ENCODE peak calls at places on chromosomes 1 and 21, in five cellular contexts. One of them, this sample, is unnamed.

GRCh38 chr1:61638296-61638695 is 86.6 kb downstream of the TM2D1 start:
- DNase-seq in H1: no peak
- DNase-seq in HCT116: no peak
- DNase-seq in GM12878: no peak
- DNase-seq in HepG2: no peak
- DNase-seq in this sample: no peak

GRCh38 chr21:28795251-28795650 is 197.4 kb downstream of the LTN1 start:
- DNase-seq in H1: no peak
- DNase-seq in HCT116: no peak
- DNase-seq in GM12878: no peak
- DNase-seq in HepG2: no peak
- DNase-seq in this sample: no peak

GRCh38 chr1:10431065-10431730 is 965 bp downstream of the CENPS start:
- DNase-seq in H1: no peak
- DNase-seq in HCT116: no peak
- DNase-seq in GM12878: no peak
- DNase-seq in HepG2: no peak
- DNase-seq in this sample: peak

GRCh38 chr21:45333583-45334121 is 46.0 kb upstream of the POFUT2 start:
- DNase-seq in H1: no peak
- DNase-seq in HCT116: no peak
- DNase-seq in GM12878: no peak
- DNase-seq in HepG2: no peak
- DNase-seq in this sample: no peak

GRCh38 chr1:15178571-15179484 is 25.3 kb downstream of the TMEM51 start:
- DNase-seq in H1: no peak
- DNase-seq in HCT116: peak
- DNase-seq in GM12878: no peak
- DNase-seq in HepG2: no peak
- DNase-seq in this sample: no peak

GRCh38 chr1:39727932-39728317 is 10.8 kb upstream of the PPIE start:
- DNase-seq in H1: no peak
- DNase-seq in HCT116: no peak
- DNase-seq in GM12878: no peak
- DNase-seq in HepG2: no peak
- DNase-seq in this sample: no peak

GRCh38 chr1:52925571-52926005 is 1.5 kb upstream of the SCP2 start:
- DNase-seq in H1: no peak
- DNase-seq in HCT116: no peak
- DNase-seq in GM12878: no peak
- DNase-seq in HepG2: peak
- DNase-seq in this sample: no peak

GRCh38 chr1:59029366-59029765 is 245.5 kb upstream of the JUN start:
- DNase-seq in H1: no peak
- DNase-seq in HCT116: no peak
- DNase-seq in GM12878: no peak
- DNase-seq in HepG2: no peak
- DNase-seq in this sample: no peak

GRCh38 chr1:17199267-17200044 is 5.5 kb upstream of the PADI1 start:
- DNase-seq in H1: no peak
- DNase-seq in HCT116: no peak
- DNase-seq in GM12878: no peak
- DNase-seq in HepG2: no peak
- DNase-seq in this sample: no peak

DNA sequence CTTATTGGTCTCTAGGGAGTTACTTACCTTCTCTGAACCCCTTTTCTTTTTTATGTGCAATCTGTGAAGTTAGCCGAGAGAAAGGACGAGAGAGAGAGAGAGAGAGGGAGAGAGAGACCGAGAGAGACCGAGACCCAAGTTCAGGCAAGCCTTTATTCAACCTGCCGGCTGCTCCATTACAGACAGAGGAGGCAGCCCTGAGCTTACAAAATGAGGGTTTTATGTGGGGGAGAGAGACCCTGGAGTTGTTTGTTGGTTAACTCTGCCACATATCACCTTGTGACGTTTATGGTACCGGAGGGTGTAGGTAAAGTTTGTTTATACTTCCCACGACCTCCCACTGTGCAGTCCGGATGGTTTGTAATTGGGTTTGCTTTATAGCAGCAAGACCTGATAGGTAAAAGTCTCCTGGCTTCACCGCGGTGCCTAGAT is 1.5 kb upstream of the MCOLN3 start:
- DNase-seq in H1: peak
- DNase-seq in HCT116: no peak
- DNase-seq in GM12878: no peak
- DNase-seq in HepG2: no peak
- DNase-seq in this sample: no peak
- TF ChIP-seq SIN3A in H1: no peak
- TF ChIP-seq SIN3A in HCT116: no peak
- TF ChIP-seq SIN3A in GM12878: no peak
- TF ChIP-seq SIN3A in HepG2: no peak
- TF ChIP-seq SIN3A in this sample: no peak

DNA sequence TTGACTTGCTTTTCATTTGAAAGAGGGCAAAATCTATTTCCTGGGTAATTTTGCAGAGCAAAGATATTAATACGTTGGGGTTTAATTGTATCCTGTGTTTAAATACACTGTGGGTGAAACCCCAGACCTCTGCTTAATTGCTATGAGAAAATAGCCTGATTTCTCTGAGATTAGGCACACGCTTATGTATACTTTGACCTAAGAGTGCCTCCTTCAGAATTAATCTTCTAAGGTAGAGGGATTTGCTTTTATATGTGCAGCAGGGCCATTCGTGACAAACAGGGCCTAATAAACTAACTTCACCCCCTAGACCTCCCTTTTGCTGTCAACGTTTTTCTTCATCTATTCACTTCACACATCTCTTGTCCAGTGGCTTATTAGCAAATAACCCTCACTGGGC is 216.9 kb upstream of the ADGRL2 start:
- DNase-seq in H1: no peak
- DNase-seq in HCT116: no peak
- DNase-seq in GM12878: no peak
- DNase-seq in HepG2: no peak
- DNase-seq in this sample: no peak
- TF ChIP-seq ATF3 in H1: no peak
- TF ChIP-seq ATF3 in HCT116: no peak
- TF ChIP-seq ATF3 in GM12878: no peak
- TF ChIP-seq ATF3 in HepG2: no peak
- TF ChIP-seq ATF3 in this sample: no peak

DNA sequence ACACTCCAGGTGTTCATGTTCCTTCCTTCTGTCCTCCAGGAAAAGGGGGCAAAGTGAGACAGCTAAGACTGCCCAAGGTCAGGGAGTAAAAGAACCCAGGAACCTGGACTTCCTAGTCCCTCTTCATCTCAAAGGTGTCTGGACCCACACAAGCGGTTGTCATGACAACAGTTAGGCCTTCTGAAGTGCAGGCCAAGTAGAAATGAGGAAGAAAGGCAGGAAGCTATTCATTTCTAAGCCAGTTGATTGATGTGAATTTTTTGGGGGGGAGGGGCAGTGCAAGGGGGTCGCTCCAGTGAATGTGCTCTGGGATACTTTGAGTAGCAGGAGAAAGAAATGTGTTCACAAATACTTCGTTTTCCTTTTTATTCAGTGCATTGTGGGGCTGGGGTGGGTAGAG is 114.3 kb downstream of the NAV1 start:
- DNase-seq in H1: no peak
- DNase-seq in HCT116: no peak
- DNase-seq in GM12878: no peak
- DNase-seq in HepG2: no peak
- DNase-seq in this sample: no peak
- TF ChIP-seq EZH2 in H1: no peak
- TF ChIP-seq EZH2 in HCT116: no peak
- TF ChIP-seq EZH2 in GM12878: no peak
- TF ChIP-seq EZH2 in HepG2: no peak
- TF ChIP-seq EZH2 in this sample: no peak

GRCh38 chr1:26283226-26283853 is 3.5 kb downstream of the SH3BGRL3 start:
- DNase-seq in H1: no peak
- DNase-seq in HCT116: no peak
- DNase-seq in GM12878: no peak
- DNase-seq in HepG2: no peak
- DNase-seq in this sample: no peak
- TF ChIP-seq SIN3A in H1: no peak
- TF ChIP-seq SIN3A in HCT116: no peak
- TF ChIP-seq SIN3A in GM12878: no peak
- TF ChIP-seq SIN3A in HepG2: no peak
- TF ChIP-seq SIN3A in this sample: no peak

DNA sequence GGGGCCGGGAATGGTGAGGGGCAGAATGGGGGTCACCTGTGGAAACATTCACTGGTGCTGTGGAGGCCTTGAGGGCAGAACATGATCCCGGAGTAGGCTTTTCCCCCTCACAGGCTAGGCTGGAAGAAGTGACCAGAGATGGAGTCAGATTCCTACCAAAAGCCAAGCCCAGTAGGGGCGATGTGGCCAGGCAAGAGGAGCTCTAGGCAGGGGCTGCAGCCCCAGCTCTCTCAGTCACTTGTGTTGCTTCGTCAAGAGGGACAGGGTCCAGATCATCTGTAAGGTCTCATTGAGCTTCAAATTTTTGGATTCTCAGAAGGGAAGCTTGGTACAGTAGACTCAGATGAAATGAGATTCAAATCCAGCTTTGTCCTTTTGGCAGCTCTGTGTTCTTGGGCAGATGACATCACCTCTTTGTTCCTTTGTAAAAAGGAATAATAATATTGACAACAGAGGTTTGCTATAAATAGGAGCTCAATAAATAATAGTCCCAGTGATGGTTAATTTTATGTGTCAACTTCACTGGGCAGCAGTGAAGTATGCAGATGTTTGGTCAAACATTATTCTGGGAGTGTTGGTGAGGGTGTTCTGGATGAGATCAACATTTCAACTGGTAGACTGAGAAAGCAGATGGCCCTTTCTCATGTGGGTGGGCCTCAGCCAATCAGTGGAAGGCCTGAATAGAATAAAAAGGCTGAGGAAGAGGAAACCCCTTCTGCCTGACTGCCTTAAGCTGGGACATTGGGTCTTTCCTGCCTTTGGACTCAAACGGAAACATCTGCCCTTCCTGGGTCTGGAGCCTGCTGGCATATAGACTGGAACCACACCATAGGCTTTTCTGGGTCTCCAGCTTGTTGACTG is 324.7 kb upstream of the USP24 start:
- DNase-seq in H1: no peak
- DNase-seq in HCT116: no peak
- DNase-seq in GM12878: no peak
- DNase-seq in HepG2: no peak
- DNase-seq in this sample: no peak
- TF ChIP-seq ATF3 in H1: no peak
- TF ChIP-seq ATF3 in HCT116: no peak
- TF ChIP-seq ATF3 in GM12878: no peak
- TF ChIP-seq ATF3 in HepG2: no peak
- TF ChIP-seq ATF3 in this sample: no peak

GRCh38 chr1:115090956-115091355 is 1.7 kb upstream of the TSPAN2 start:
- DNase-seq in H1: no peak
- DNase-seq in HCT116: no peak
- DNase-seq in GM12878: no peak
- DNase-seq in HepG2: no peak
- DNase-seq in this sample: no peak

GRCh38 chr1:115088115-115088794 is 1.0 kb downstream of the TSPAN2 start:
- DNase-seq in H1: no peak
- DNase-seq in HCT116: no peak
- DNase-seq in GM12878: no peak
- DNase-seq in HepG2: no peak
- DNase-seq in this sample: no peak

GRCh38 chr1:115090547-115090946 is 1.2 kb upstream of the TSPAN2 start:
- DNase-seq in H1: no peak
- DNase-seq in HCT116: no peak
- DNase-seq in GM12878: no peak
- DNase-seq in HepG2: no peak
- DNase-seq in this sample: no peak

GRCh38 chr1:115088871-115089442 is 346 bp downstream of the TSPAN2 start:
- DNase-seq in H1: peak
- DNase-seq in HCT116: no peak
- DNase-seq in GM12878: no peak
- DNase-seq in HepG2: no peak
- DNase-seq in this sample: no peak

DNA sequence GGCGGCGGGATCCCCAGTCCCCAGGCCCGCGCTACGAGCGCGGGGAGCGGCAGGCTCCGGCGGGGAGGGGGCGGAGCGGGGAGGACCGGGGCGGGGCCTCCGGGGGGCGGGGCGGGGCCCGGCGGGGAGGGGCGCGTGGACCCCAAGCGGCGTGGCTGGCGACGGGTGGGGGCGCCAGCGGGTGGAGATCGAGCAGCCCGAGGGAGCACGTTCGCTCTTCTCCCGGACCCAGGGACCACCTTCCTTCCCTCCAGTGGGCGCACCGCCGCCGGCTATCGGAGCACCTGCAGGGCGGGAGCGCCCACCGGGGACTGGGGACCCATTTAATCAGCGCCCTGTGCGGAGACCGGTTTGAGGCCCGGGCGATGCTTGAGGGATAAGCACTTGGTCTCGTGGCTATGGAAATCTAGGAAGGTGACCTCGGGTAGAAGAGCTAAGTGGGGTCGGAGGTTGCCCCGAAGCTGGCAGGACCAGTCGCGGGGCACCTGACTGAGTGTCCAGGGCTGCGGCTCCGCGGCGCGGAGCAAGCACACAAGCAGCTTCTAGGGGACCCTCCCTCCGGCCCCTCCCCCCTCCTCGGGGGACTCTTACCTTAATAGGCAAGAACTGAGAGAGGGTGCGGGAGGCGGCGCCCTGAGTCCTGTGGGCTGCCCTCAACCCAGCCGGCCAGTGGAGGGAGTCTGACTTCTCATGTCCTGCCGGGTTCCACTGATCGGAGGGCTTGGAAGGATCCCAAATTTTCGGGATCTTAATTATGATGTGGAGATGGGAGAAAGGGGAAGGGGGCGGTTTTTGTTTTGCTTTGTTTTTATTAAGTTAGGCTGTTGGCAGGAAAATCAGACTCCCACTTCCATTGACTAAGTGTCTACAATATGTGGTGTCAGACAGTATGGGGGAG is at the start of gene TSPAN2:
- DNase-seq in H1: peak
- DNase-seq in HCT116: no peak
- DNase-seq in GM12878: no peak
- DNase-seq in HepG2: no peak
- DNase-seq in this sample: peak
- TF ChIP-seq EZH2 in H1: no peak
- TF ChIP-seq EZH2 in HCT116: no peak
- TF ChIP-seq EZH2 in GM12878: no peak
- TF ChIP-seq EZH2 in HepG2: no peak
- TF ChIP-seq EZH2 in this sample: no peak